ENCODE peak calls at places on chromosomes 1 and 21, in seven cellular contexts. One of them, this sample, is unnamed.

GRCh38 chr1:155006601-155007101 is 4.0 kb downstream of the ZBTB7B start:
- DNase-seq in K562: no peak
- DNase-seq in NB4: peak
- DNase-seq in stomach: no peak
- DNase-seq in upper lobe of right lung: no peak
- DNase-seq in right lobe of liver: peak
- DNase-seq in fibroblast of the aortic adventitia: peak
- DNase-seq in this sample: no peak

GRCh38 chr1:167054531-167054930 is 35.6 kb downstream of the GPA33 start:
- DNase-seq in right lobe of liver: no peak
- DNase-seq in K562: no peak
- DNase-seq in upper lobe of right lung: no peak
- DNase-seq in fibroblast of the aortic adventitia: no peak
- DNase-seq in NB4: no peak
- DNase-seq in stomach: no peak
- DNase-seq in this sample: no peak

GRCh38 chr1:47725732-47726495 is 271.3 kb downstream of the TRABD2B start:
- DNase-seq in right lobe of liver: peak
- DNase-seq in fibroblast of the aortic adventitia: peak
- DNase-seq in stomach: peak
- DNase-seq in K562: peak
- DNase-seq in upper lobe of right lung: peak
- DNase-seq in NB4: peak
- DNase-seq in this sample: peak

GRCh38 chr1:214438059-214438458 is 113.3 kb downstream of the PTPN14 start:
- DNase-seq in NB4: no peak
- DNase-seq in fibroblast of the aortic adventitia: no peak
- DNase-seq in K562: peak
- DNase-seq in stomach: no peak
- DNase-seq in right lobe of liver: no peak
- DNase-seq in upper lobe of right lung: no peak
- DNase-seq in this sample: peak

GRCh38 chr1:39573736-39574624 is 2.6 kb downstream of the PABPC4 start:
- DNase-seq in stomach: no peak
- DNase-seq in upper lobe of right lung: no peak
- DNase-seq in right lobe of liver: no peak
- DNase-seq in NB4: peak
- DNase-seq in K562: no peak
- DNase-seq in fibroblast of the aortic adventitia: peak
- DNase-seq in this sample: no peak

GRCh38 chr1:155650231-155650757 is 38.3 kb downstream of the YY1AP1 start:
- DNase-seq in right lobe of liver: no peak
- DNase-seq in stomach: no peak
- DNase-seq in fibroblast of the aortic adventitia: no peak
- DNase-seq in NB4: peak
- DNase-seq in K562: no peak
- DNase-seq in upper lobe of right lung: no peak
- DNase-seq in this sample: no peak

GRCh38 chr1:19042675-19043578 is 86.5 kb upstream of the IFFO2 start:
- DNase-seq in fibroblast of the aortic adventitia: no peak
- DNase-seq in right lobe of liver: no peak
- DNase-seq in NB4: no peak
- DNase-seq in stomach: no peak
- DNase-seq in K562: no peak
- DNase-seq in upper lobe of right lung: peak
- DNase-seq in this sample: no peak

GRCh38 chr1:229848762-229849677 is 218.0 kb upstream of the GALNT2 start:
- DNase-seq in NB4: peak
- DNase-seq in upper lobe of right lung: no peak
- DNase-seq in K562: peak
- DNase-seq in right lobe of liver: no peak
- DNase-seq in stomach: no peak
- DNase-seq in fibroblast of the aortic adventitia: no peak
- DNase-seq in this sample: peak

GRCh38 chr1:27528701-27529637 is 39.0 kb upstream of the WASF2 start:
- DNase-seq in right lobe of liver: no peak
- DNase-seq in stomach: no peak
- DNase-seq in NB4: peak
- DNase-seq in K562: peak
- DNase-seq in fibroblast of the aortic adventitia: peak
- DNase-seq in upper lobe of right lung: no peak
- DNase-seq in this sample: no peak

GRCh38 chr21:45853703-45854342 is 127.7 kb upstream of the COL6A1 start:
- DNase-seq in upper lobe of right lung: no peak
- DNase-seq in stomach: peak
- DNase-seq in K562: no peak
- DNase-seq in fibroblast of the aortic adventitia: no peak
- DNase-seq in right lobe of liver: no peak
- DNase-seq in NB4: no peak
- DNase-seq in this sample: no peak

GRCh38 chr1:13520985-13521384 is 7.2 kb upstream of the LRRC38 start:
- DNase-seq in NB4: no peak
- DNase-seq in upper lobe of right lung: no peak
- DNase-seq in right lobe of liver: no peak
- DNase-seq in fibroblast of the aortic adventitia: no peak
- DNase-seq in stomach: no peak
- DNase-seq in K562: no peak
- DNase-seq in this sample: no peak

GRCh38 chr1:108017698-108018097 is 52.7 kb upstream of the VAV3 start:
- DNase-seq in right lobe of liver: no peak
- DNase-seq in upper lobe of right lung: no peak
- DNase-seq in stomach: no peak
- DNase-seq in K562: no peak
- DNase-seq in NB4: no peak
- DNase-seq in fibroblast of the aortic adventitia: no peak
- DNase-seq in this sample: no peak

GRCh38 chr1:8663090-8663802 is 154.2 kb downstream of the RERE start:
- DNase-seq in fibroblast of the aortic adventitia: peak
- DNase-seq in right lobe of liver: no peak
- DNase-seq in upper lobe of right lung: no peak
- DNase-seq in NB4: no peak
- DNase-seq in K562: no peak
- DNase-seq in stomach: no peak
- DNase-seq in this sample: no peak

GRCh38 chr1:198937231-198938031 is 298.6 kb downstream of the PTPRC start:
- DNase-seq in K562: no peak
- DNase-seq in upper lobe of right lung: no peak
- DNase-seq in right lobe of liver: no peak
- DNase-seq in fibroblast of the aortic adventitia: peak
- DNase-seq in stomach: no peak
- DNase-seq in NB4: peak
- DNase-seq in this sample: peak

GRCh38 chr1:44985747-44986359 is 542 bp downstream of the EIF2B3 start:
- DNase-seq in fibroblast of the aortic adventitia: peak
- DNase-seq in stomach: no peak
- DNase-seq in K562: no peak
- DNase-seq in right lobe of liver: no peak
- DNase-seq in upper lobe of right lung: no peak
- DNase-seq in NB4: no peak
- DNase-seq in this sample: no peak

GRCh38 chr1:89928506-89928905 is 66.4 kb upstream of the ZNF326 start:
- DNase-seq in right lobe of liver: no peak
- DNase-seq in stomach: no peak
- DNase-seq in upper lobe of right lung: no peak
- DNase-seq in K562: no peak
- DNase-seq in NB4: no peak
- DNase-seq in fibroblast of the aortic adventitia: no peak
- DNase-seq in this sample: no peak

GRCh38 chr1:111289371-111289770 is 1.3 kb upstream of the CHIA start:
- DNase-seq in stomach: no peak
- DNase-seq in right lobe of liver: no peak
- DNase-seq in fibroblast of the aortic adventitia: no peak
- DNase-seq in K562: no peak
- DNase-seq in upper lobe of right lung: no peak
- DNase-seq in NB4: no peak
- DNase-seq in this sample: no peak

GRCh38 chr1:116772648-116773045 is 18.4 kb downstream of the CD2 start:
- DNase-seq in upper lobe of right lung: no peak
- DNase-seq in fibroblast of the aortic adventitia: peak
- DNase-seq in right lobe of liver: no peak
- DNase-seq in NB4: no peak
- DNase-seq in K562: no peak
- DNase-seq in stomach: no peak
- DNase-seq in this sample: no peak

GRCh38 chr1:201260236-201260591 is 23.1 kb upstream of the PKP1 start:
- DNase-seq in right lobe of liver: no peak
- DNase-seq in fibroblast of the aortic adventitia: peak
- DNase-seq in stomach: no peak
- DNase-seq in NB4: no peak
- DNase-seq in upper lobe of right lung: no peak
- DNase-seq in K562: no peak
- DNase-seq in this sample: no peak

GRCh38 chr1:201260648-201261311 is 22.5 kb upstream of the PKP1 start:
- DNase-seq in NB4: no peak
- DNase-seq in right lobe of liver: no peak
- DNase-seq in K562: no peak
- DNase-seq in fibroblast of the aortic adventitia: no peak
- DNase-seq in stomach: no peak
- DNase-seq in upper lobe of right lung: no peak
- DNase-seq in this sample: no peak

GRCh38 chr1:201261771-201262547 is 21.3 kb upstream of the PKP1 start:
- DNase-seq in stomach: no peak
- DNase-seq in NB4: no peak
- DNase-seq in right lobe of liver: no peak
- DNase-seq in fibroblast of the aortic adventitia: no peak
- DNase-seq in K562: no peak
- DNase-seq in upper lobe of right lung: no peak
- DNase-seq in this sample: no peak

GRCh38 chr1:201258763-201259230 is 24.5 kb upstream of the PKP1 start:
- DNase-seq in fibroblast of the aortic adventitia: no peak
- DNase-seq in right lobe of liver: no peak
- DNase-seq in K562: no peak
- DNase-seq in stomach: no peak
- DNase-seq in NB4: no peak
- DNase-seq in upper lobe of right lung: no peak
- DNase-seq in this sample: no peak

DNA sequence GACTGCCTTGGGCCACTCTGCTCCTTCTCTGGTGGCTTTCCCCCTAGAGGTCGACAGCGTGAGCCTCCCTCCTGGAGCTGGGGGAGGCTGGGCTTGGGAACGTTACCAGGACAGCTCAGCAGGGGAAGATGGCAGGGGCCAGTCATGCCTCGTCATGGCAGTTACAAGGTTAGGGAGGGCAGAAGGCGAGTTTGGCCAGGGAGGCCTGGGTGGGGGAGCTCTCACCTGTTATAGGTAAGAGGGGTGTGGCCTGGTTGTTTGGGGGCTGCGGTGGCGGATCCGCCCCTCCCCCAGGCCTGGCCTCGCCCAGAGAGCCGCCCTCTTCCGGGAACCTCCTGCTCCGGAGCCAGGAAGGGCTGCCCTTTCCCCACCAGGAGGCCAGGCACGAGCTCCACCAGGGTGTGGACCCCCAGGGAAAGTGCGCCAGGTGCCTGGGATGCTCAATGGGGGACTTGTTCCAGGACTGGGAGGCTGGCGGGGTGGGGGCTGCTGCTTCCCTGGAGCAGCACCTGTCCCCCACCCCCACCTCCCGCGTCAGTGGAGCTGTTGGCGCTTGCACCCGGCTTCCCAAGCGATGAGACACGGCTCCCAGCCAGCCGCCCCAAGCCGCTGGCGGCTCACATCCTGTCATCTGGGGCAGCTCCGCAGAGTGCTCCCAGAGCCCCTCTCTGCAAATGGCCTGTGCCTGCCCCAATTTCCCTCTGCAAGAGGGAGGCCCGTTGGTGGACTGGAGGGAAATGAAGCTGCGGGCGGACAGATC is 23.6 kb upstream of the PKP1 start:
- DNase-seq in upper lobe of right lung: no peak
- DNase-seq in right lobe of liver: no peak
- DNase-seq in NB4: no peak
- DNase-seq in stomach: no peak
- DNase-seq in K562: no peak
- DNase-seq in fibroblast of the aortic adventitia: no peak
- DNase-seq in this sample: no peak
- TF ChIP-seq CTCF in upper lobe of right lung: no peak
- TF ChIP-seq CTCF in right lobe of liver: no peak
- TF ChIP-seq CTCF in NB4: no peak
- TF ChIP-seq CTCF in stomach: no peak
- TF ChIP-seq CTCF in K562: no peak
- TF ChIP-seq CTCF in fibroblast of the aortic adventitia: no peak
- TF ChIP-seq CTCF in this sample: no peak

DNA sequence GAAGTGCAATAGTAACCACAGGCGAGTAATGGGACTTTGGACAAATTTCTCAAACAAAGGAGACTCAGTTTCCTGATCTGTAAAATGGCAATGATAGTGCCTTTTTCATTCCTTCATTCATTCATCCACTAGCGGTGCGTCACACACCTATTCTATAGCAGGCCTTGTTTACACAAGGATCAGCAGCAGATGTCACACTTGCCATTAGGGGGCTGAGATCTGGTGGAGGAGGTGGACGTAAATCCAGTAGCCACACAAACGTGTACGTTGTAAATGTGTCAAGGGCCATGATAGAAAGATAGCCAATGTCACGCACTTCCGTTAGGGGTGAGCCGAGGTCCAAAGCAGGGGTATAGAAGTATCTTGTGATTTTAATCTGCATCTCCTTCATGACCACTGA is 34.2 kb downstream of the SERINC2 start:
- DNase-seq in NB4: no peak
- DNase-seq in upper lobe of right lung: no peak
- DNase-seq in right lobe of liver: no peak
- DNase-seq in K562: no peak
- DNase-seq in stomach: no peak
- DNase-seq in fibroblast of the aortic adventitia: no peak
- DNase-seq in this sample: no peak
- TF ChIP-seq CTCF in NB4: no peak
- TF ChIP-seq CTCF in upper lobe of right lung: no peak
- TF ChIP-seq CTCF in right lobe of liver: no peak
- TF ChIP-seq CTCF in K562: peak
- TF ChIP-seq CTCF in stomach: no peak
- TF ChIP-seq CTCF in fibroblast of the aortic adventitia: no peak
- TF ChIP-seq CTCF in this sample: no peak

DNA sequence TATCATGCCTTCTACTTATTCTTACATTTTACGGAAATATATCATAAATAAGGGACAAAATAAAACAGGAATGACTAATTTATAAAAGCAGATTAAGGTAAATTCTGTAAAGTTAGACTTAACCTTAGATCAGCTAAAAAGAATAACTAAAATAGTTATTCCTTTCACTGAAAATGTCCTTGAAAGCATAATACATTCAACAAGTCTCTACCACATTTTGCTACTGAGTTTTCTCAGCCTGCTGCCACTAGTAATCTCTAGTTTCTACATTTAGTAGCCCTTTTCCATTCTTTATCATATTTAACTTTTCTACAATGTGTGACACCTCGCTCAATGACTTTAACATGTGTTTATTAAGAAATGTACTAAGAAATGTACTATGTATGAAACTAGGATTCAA is 89.0 kb downstream of the DENND1B start:
- DNase-seq in stomach: no peak
- DNase-seq in fibroblast of the aortic adventitia: no peak
- DNase-seq in NB4: no peak
- DNase-seq in upper lobe of right lung: no peak
- DNase-seq in right lobe of liver: no peak
- DNase-seq in K562: no peak
- DNase-seq in this sample: no peak
- TF ChIP-seq CTCF in stomach: no peak
- TF ChIP-seq CTCF in fibroblast of the aortic adventitia: no peak
- TF ChIP-seq CTCF in NB4: no peak
- TF ChIP-seq CTCF in upper lobe of right lung: no peak
- TF ChIP-seq CTCF in right lobe of liver: no peak
- TF ChIP-seq CTCF in K562: no peak
- TF ChIP-seq CTCF in this sample: no peak

GRCh38 chr1:29341936-29342335 is 105.6 kb downstream of the PTPRU start:
- DNase-seq in K562: no peak
- DNase-seq in right lobe of liver: no peak
- DNase-seq in NB4: no peak
- DNase-seq in stomach: no peak
- DNase-seq in fibroblast of the aortic adventitia: no peak
- DNase-seq in upper lobe of right lung: no peak
- DNase-seq in this sample: no peak
- TF ChIP-seq CTCF in K562: no peak
- TF ChIP-seq CTCF in right lobe of liver: no peak
- TF ChIP-seq CTCF in NB4: no peak
- TF ChIP-seq CTCF in stomach: no peak
- TF ChIP-seq CTCF in fibroblast of the aortic adventitia: no peak
- TF ChIP-seq CTCF in upper lobe of right lung: no peak
- TF ChIP-seq CTCF in this sample: no peak